ENCODE peak calls at places on chromosomes 7 and 10, in ten cellular contexts. One of them, this sample, is unnamed.

GRCh38 chr10:123136221-123136805 is 543 bp downstream of the HMX3 start:
- DNase-seq in activated CD4-positive, alpha-beta T cell treated with anti-CD3 and anti-CD28 coated beads for 48 hours: no peak
- DNase-seq in kidney: no peak
- DNase-seq in NCI-H2029 treated with DMSO at 0.1 percent for 48 hours: no peak
- DNase-seq in stimulated activated naive CD8-positive, alpha-beta T cell treated with anti-CD3 and anti-CD28 coated beads, Interleukin-15, amount 100 ng/mL, for 72 hours: peak
- DNase-seq in stimulated activated CD8-positive, alpha-beta memory T cell treated with anti-CD3 and anti-CD28 coated beads, Interleukin-4, amount 100 ng/mL, for 1 hour: no peak
- DNase-seq in GM04503: no peak
- DNase-seq in choroid plexus epithelial cell: no peak
- DNase-seq in activated T-cell treated with anti-CD3 and anti-CD28 coated beads for 1 hour: no peak
- DNase-seq in tibial nerve: no peak
- DNase-seq in this sample: no peak

GRCh38 chr10:117217196-117217761 is 20.0 kb downstream of the KCNK18 start:
- DNase-seq in activated T-cell treated with anti-CD3 and anti-CD28 coated beads for 1 hour: no peak
- DNase-seq in stimulated activated CD8-positive, alpha-beta memory T cell treated with anti-CD3 and anti-CD28 coated beads, Interleukin-4, amount 100 ng/mL, for 1 hour: no peak
- DNase-seq in kidney: no peak
- DNase-seq in choroid plexus epithelial cell: peak
- DNase-seq in tibial nerve: no peak
- DNase-seq in GM04503: no peak
- DNase-seq in stimulated activated naive CD8-positive, alpha-beta T cell treated with anti-CD3 and anti-CD28 coated beads, Interleukin-15, amount 100 ng/mL, for 72 hours: peak
- DNase-seq in NCI-H2029 treated with DMSO at 0.1 percent for 48 hours: no peak
- DNase-seq in activated CD4-positive, alpha-beta T cell treated with anti-CD3 and anti-CD28 coated beads for 48 hours: peak
- DNase-seq in this sample: peak

GRCh38 chr7:44706788-44707557 is 41.7 kb upstream of the ZMIZ2 start:
- DNase-seq in tibial nerve: no peak
- DNase-seq in activated CD4-positive, alpha-beta T cell treated with anti-CD3 and anti-CD28 coated beads for 48 hours: no peak
- DNase-seq in stimulated activated naive CD8-positive, alpha-beta T cell treated with anti-CD3 and anti-CD28 coated beads, Interleukin-15, amount 100 ng/mL, for 72 hours: no peak
- DNase-seq in kidney: no peak
- DNase-seq in choroid plexus epithelial cell: no peak
- DNase-seq in stimulated activated CD8-positive, alpha-beta memory T cell treated with anti-CD3 and anti-CD28 coated beads, Interleukin-4, amount 100 ng/mL, for 1 hour: no peak
- DNase-seq in GM04503: no peak
- DNase-seq in activated T-cell treated with anti-CD3 and anti-CD28 coated beads for 1 hour: no peak
- DNase-seq in NCI-H2029 treated with DMSO at 0.1 percent for 48 hours: peak
- DNase-seq in this sample: no peak

GRCh38 chr7:143931739-143932138 is 3.3 kb upstream of the OR2F2 start:
- DNase-seq in NCI-H2029 treated with DMSO at 0.1 percent for 48 hours: no peak
- DNase-seq in activated T-cell treated with anti-CD3 and anti-CD28 coated beads for 1 hour: no peak
- DNase-seq in choroid plexus epithelial cell: peak
- DNase-seq in activated CD4-positive, alpha-beta T cell treated with anti-CD3 and anti-CD28 coated beads for 48 hours: no peak
- DNase-seq in kidney: no peak
- DNase-seq in stimulated activated CD8-positive, alpha-beta memory T cell treated with anti-CD3 and anti-CD28 coated beads, Interleukin-4, amount 100 ng/mL, for 1 hour: no peak
- DNase-seq in tibial nerve: no peak
- DNase-seq in GM04503: peak
- DNase-seq in stimulated activated naive CD8-positive, alpha-beta T cell treated with anti-CD3 and anti-CD28 coated beads, Interleukin-15, amount 100 ng/mL, for 72 hours: no peak
- DNase-seq in this sample: no peak

GRCh38 chr7:125279956-125280355 is 350.3 kb upstream of the POT1 start:
- DNase-seq in activated CD4-positive, alpha-beta T cell treated with anti-CD3 and anti-CD28 coated beads for 48 hours: no peak
- DNase-seq in stimulated activated naive CD8-positive, alpha-beta T cell treated with anti-CD3 and anti-CD28 coated beads, Interleukin-15, amount 100 ng/mL, for 72 hours: no peak
- DNase-seq in NCI-H2029 treated with DMSO at 0.1 percent for 48 hours: no peak
- DNase-seq in choroid plexus epithelial cell: no peak
- DNase-seq in activated T-cell treated with anti-CD3 and anti-CD28 coated beads for 1 hour: no peak
- DNase-seq in kidney: no peak
- DNase-seq in tibial nerve: no peak
- DNase-seq in GM04503: no peak
- DNase-seq in stimulated activated CD8-positive, alpha-beta memory T cell treated with anti-CD3 and anti-CD28 coated beads, Interleukin-4, amount 100 ng/mL, for 1 hour: no peak
- DNase-seq in this sample: no peak

GRCh38 chr10:33041783-33042437 is 83.9 kb upstream of the ITGB1 start:
- DNase-seq in stimulated activated CD8-positive, alpha-beta memory T cell treated with anti-CD3 and anti-CD28 coated beads, Interleukin-4, amount 100 ng/mL, for 1 hour: no peak
- DNase-seq in kidney: no peak
- DNase-seq in NCI-H2029 treated with DMSO at 0.1 percent for 48 hours: no peak
- DNase-seq in choroid plexus epithelial cell: no peak
- DNase-seq in stimulated activated naive CD8-positive, alpha-beta T cell treated with anti-CD3 and anti-CD28 coated beads, Interleukin-15, amount 100 ng/mL, for 72 hours: no peak
- DNase-seq in activated CD4-positive, alpha-beta T cell treated with anti-CD3 and anti-CD28 coated beads for 48 hours: no peak
- DNase-seq in tibial nerve: no peak
- DNase-seq in GM04503: no peak
- DNase-seq in activated T-cell treated with anti-CD3 and anti-CD28 coated beads for 1 hour: no peak
- DNase-seq in this sample: no peak

GRCh38 chr10:100286051-100287033 is at the start of gene BLOC1S2:
- DNase-seq in NCI-H2029 treated with DMSO at 0.1 percent for 48 hours: peak
- DNase-seq in tibial nerve: peak
- DNase-seq in activated T-cell treated with anti-CD3 and anti-CD28 coated beads for 1 hour: peak
- DNase-seq in stimulated activated naive CD8-positive, alpha-beta T cell treated with anti-CD3 and anti-CD28 coated beads, Interleukin-15, amount 100 ng/mL, for 72 hours: peak
- DNase-seq in GM04503: peak
- DNase-seq in stimulated activated CD8-positive, alpha-beta memory T cell treated with anti-CD3 and anti-CD28 coated beads, Interleukin-4, amount 100 ng/mL, for 1 hour: peak
- DNase-seq in activated CD4-positive, alpha-beta T cell treated with anti-CD3 and anti-CD28 coated beads for 48 hours: peak
- DNase-seq in kidney: peak
- DNase-seq in choroid plexus epithelial cell: peak
- DNase-seq in this sample: peak

GRCh38 chr7:131859162-131859821 is 302.9 kb upstream of the PODXL start:
- DNase-seq in stimulated activated naive CD8-positive, alpha-beta T cell treated with anti-CD3 and anti-CD28 coated beads, Interleukin-15, amount 100 ng/mL, for 72 hours: peak
- DNase-seq in activated CD4-positive, alpha-beta T cell treated with anti-CD3 and anti-CD28 coated beads for 48 hours: peak
- DNase-seq in activated T-cell treated with anti-CD3 and anti-CD28 coated beads for 1 hour: peak
- DNase-seq in GM04503: peak
- DNase-seq in tibial nerve: peak
- DNase-seq in choroid plexus epithelial cell: peak
- DNase-seq in kidney: no peak
- DNase-seq in stimulated activated CD8-positive, alpha-beta memory T cell treated with anti-CD3 and anti-CD28 coated beads, Interleukin-4, amount 100 ng/mL, for 1 hour: no peak
- DNase-seq in NCI-H2029 treated with DMSO at 0.1 percent for 48 hours: no peak
- DNase-seq in this sample: peak

GRCh38 chr10:1257226-1257625 is 201.0 kb downstream of the WDR37 start:
- DNase-seq in NCI-H2029 treated with DMSO at 0.1 percent for 48 hours: no peak
- DNase-seq in choroid plexus epithelial cell: no peak
- DNase-seq in kidney: no peak
- DNase-seq in activated T-cell treated with anti-CD3 and anti-CD28 coated beads for 1 hour: no peak
- DNase-seq in GM04503: no peak
- DNase-seq in activated CD4-positive, alpha-beta T cell treated with anti-CD3 and anti-CD28 coated beads for 48 hours: no peak
- DNase-seq in stimulated activated CD8-positive, alpha-beta memory T cell treated with anti-CD3 and anti-CD28 coated beads, Interleukin-4, amount 100 ng/mL, for 1 hour: no peak
- DNase-seq in stimulated activated naive CD8-positive, alpha-beta T cell treated with anti-CD3 and anti-CD28 coated beads, Interleukin-15, amount 100 ng/mL, for 72 hours: no peak
- DNase-seq in tibial nerve: no peak
- DNase-seq in this sample: no peak

GRCh38 chr10:58326967-58327381 is 7.8 kb upstream of the UBE2D1 start:
- DNase-seq in activated T-cell treated with anti-CD3 and anti-CD28 coated beads for 1 hour: no peak
- DNase-seq in tibial nerve: peak
- DNase-seq in stimulated activated CD8-positive, alpha-beta memory T cell treated with anti-CD3 and anti-CD28 coated beads, Interleukin-4, amount 100 ng/mL, for 1 hour: no peak
- DNase-seq in kidney: peak
- DNase-seq in choroid plexus epithelial cell: peak
- DNase-seq in activated CD4-positive, alpha-beta T cell treated with anti-CD3 and anti-CD28 coated beads for 48 hours: no peak
- DNase-seq in GM04503: peak
- DNase-seq in stimulated activated naive CD8-positive, alpha-beta T cell treated with anti-CD3 and anti-CD28 coated beads, Interleukin-15, amount 100 ng/mL, for 72 hours: no peak
- DNase-seq in NCI-H2029 treated with DMSO at 0.1 percent for 48 hours: no peak
- DNase-seq in this sample: peak

GRCh38 chr7:134798155-134798554 is 18.7 kb downstream of the CALD1 start:
- DNase-seq in stimulated activated CD8-positive, alpha-beta memory T cell treated with anti-CD3 and anti-CD28 coated beads, Interleukin-4, amount 100 ng/mL, for 1 hour: no peak
- DNase-seq in activated T-cell treated with anti-CD3 and anti-CD28 coated beads for 1 hour: no peak
- DNase-seq in kidney: no peak
- DNase-seq in stimulated activated naive CD8-positive, alpha-beta T cell treated with anti-CD3 and anti-CD28 coated beads, Interleukin-15, amount 100 ng/mL, for 72 hours: no peak
- DNase-seq in tibial nerve: no peak
- DNase-seq in NCI-H2029 treated with DMSO at 0.1 percent for 48 hours: no peak
- DNase-seq in activated CD4-positive, alpha-beta T cell treated with anti-CD3 and anti-CD28 coated beads for 48 hours: no peak
- DNase-seq in GM04503: no peak
- DNase-seq in choroid plexus epithelial cell: no peak
- DNase-seq in this sample: no peak